ENCODE peak calls at places on chromosome 17, in six cellular contexts. F is endothelial cell of umbilical vein, G is fibroblast of lung, U is K562, B is neural progenitor cell, S is HCT116. O is an unnamed sample.

GRCh38 chr17:50889528-50890118 is 23.5 kb upstream of the TOB1 start:
- DNase-seq in U (peak; percentile 2), S (no peak), F (no peak), B (no peak), G (no peak), O (no peak)

GRCh38 chr17:45584092-45585036 is 93.8 kb upstream of the PLEKHM1 start:
- DNase-seq in B (peak; percentile 75), S (peak; percentile 39), F (peak; percentile 60), G (peak; percentile 62), U (peak; percentile 64), O (peak; percentile 78)

GRCh38 chr17:28472871-28473497 is 460 bp upstream of the SLC13A2 start:
- DNase-seq in G (no peak), F (no peak), U (no peak), S (no peak), B (no peak), O (no peak)

GRCh38 chr17:7440113-7440822 is 956 bp downstream of the FGF11 start:
- DNase-seq in F (peak; percentile 26), U (peak; percentile 19), S (no peak), G (no peak), B (peak; percentile 73), O (peak; percentile 31)

GRCh38 chr17:4502466-4503154 is 3.9 kb downstream of the SPNS2 start:
- DNase-seq in G (no peak), F (no peak), S (no peak), U (no peak), B (no peak), O (no peak)

GRCh38 chr17:48012151-48012520 is 25.5 kb downstream of the COPZ2 start:
- DNase-seq in B (peak; percentile 94), S (no peak), G (no peak), F (peak; percentile 14), U (peak; percentile 78), O (peak; percentile 64)

GRCh38 chr17:33469911-33470310 is 176.8 kb upstream of the ASIC2 start:
- DNase-seq in G (peak; percentile 81), S (no peak), B (no peak), U (no peak), F (no peak), O (peak; percentile 94)

GRCh38 chr17:83007504-83008475 is 71.6 kb upstream of the METRNL start:
- DNase-seq in G (peak; percentile 30), F (no peak), B (peak; percentile 14), U (no peak), S (no peak), O (no peak)

GRCh38 chr17:73625975-73626706 is 18.1 kb downstream of the SDK2 start:
- DNase-seq in F (no peak), B (peak; percentile 42), S (no peak), U (no peak), G (no peak), O (no peak)

DNA sequence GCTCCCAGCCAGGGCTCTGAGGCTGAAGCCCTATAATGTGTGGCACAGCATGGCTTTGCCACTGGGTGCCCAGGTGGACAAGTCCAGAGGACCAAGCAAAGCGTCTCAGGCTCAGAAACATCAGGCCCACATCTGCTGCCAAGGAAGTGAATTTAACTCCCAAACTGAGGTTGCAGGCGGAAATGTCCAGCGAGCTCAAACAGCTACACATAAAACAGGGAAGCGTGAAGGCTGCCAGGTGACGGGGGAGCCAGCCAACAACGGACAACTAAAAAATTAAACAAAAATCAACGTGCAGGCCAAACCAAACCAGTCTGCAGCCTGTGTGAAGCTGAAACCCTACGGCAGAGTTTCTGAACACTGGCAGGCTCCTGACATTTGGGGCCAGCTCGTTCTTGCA is 2.5 kb downstream of the TK1 start:
- DNase-seq in F (no peak), S (no peak), G (no peak), U (no peak), B (no peak), O (no peak)
- H3K36me3 ChIP-seq in F (no peaks in the 10 kb centered on the region), S (peaks cover 38% of the 10 kb centered on the region), G (peaks cover 6% of the 10 kb centered on the region), U (peaks cover 69% of the 10 kb centered on the region), B (peaks cover 3% of the 10 kb centered on the region), O (no peaks in the 10 kb centered on the region)

GRCh38 chr17:81396722-81397313 is 1.6 kb downstream of the BAHCC1 start:
- DNase-seq in B (peak; percentile 98), S (no peak), G (peak; percentile 41), U (no peak), F (peak; percentile 44), O (peak; percentile 66)
- TF ChIP-seq EZH2 in B (no peak), S (no peak), G (no peak), U (no peak), F (no peak), O (no peak)

GRCh38 chr17:42112552-42113176 is at the start of gene DHX58:
- DNase-seq in G (peak; percentile 61), U (peak; percentile 71), F (peak; percentile 88), S (no peak), B (no peak), O (peak; percentile 92)
- H3K9ac ChIP-seq in G (peak within 1 kb of the TSS; percentile 40), U (peak within 1 kb of the TSS; percentile 88), F (peak within 1 kb of the TSS; percentile 42), S (no peak within 1 kb of the TSS), B (no peak within 1 kb of the TSS), O (peak within 1 kb of the TSS; percentile 79)

GRCh38 chr17:39198186-39198566 is 707 bp upstream of the CACNB1 start:
- DNase-seq in F (no peak), G (no peak), B (peak; percentile 47), U (no peak), S (no peak), O (no peak)
- H3K36me3 ChIP-seq in F (peaks cover 11% of the 10 kb centered on the region), G (peaks cover 12% of the 10 kb centered on the region), B (peaks cover 14% of the 10 kb centered on the region), U (peaks cover 34% of the 10 kb centered on the region), S (peaks cover 18% of the 10 kb centered on the region), O (peaks cover 15% of the 10 kb centered on the region)

DNA sequence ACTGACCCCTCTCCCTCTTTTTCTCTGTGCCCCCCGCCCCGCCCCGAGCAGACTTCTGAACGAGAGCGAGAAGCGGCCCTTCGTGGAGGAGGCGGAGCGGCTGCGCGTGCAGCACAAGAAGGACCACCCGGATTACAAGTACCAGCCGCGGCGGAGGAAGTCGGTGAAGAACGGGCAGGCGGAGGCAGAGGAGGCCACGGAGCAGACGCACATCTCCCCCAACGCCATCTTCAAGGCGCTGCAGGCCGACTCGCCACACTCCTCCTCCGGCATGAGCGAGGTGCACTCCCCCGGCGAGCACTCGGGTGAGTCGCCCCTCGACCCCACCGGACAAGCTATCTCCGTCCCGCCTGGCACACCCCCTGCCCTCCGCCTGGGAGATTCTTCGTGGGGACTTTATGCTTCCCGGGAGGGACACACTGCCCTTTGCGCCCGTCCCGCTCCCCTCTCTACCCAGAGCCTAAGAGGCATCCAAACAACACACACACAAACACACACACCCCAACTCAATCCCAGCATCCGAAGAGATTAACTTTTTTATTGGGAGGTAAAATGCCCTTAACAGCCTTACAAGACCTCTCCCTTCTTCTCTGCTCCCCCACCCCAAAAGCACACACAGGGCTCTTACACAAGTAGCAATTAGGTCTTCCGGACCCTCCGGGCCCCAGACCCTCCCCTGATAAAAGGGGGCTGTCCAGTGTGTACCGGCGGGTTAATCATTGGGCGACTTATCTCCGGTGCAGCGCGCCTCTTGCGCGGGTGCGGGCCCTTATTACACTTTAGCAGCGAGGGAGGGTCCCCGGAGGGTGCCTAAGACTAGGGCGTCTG is 2.1 kb downstream of the SOX9 start:
- DNase-seq in S (no peak), G (peak; percentile 74), B (peak; percentile 75), F (no peak), U (no peak), O (peak; percentile 83)
- TF ChIP-seq EZH2 in S (no peak), G (no peak), B (no peak), F (peak; percentile 23), U (no peak), O (no peak)

GRCh38 chr17:12522336-12522735 is 143.4 kb upstream of the MYOCD start:
- DNase-seq in G (no peak), U (no peak), S (no peak), B (no peak), F (no peak), O (no peak)

GRCh38 chr17:12522743-12523181 is 142.9 kb upstream of the MYOCD start:
- DNase-seq in G (peak; percentile 79), U (no peak), S (no peak), B (peak; percentile 12), F (no peak), O (peak; percentile 18)

GRCh38 chr17:12519956-12520594 is 145.6 kb upstream of the MYOCD start:
- DNase-seq in B (no peak), F (no peak), U (no peak), S (no peak), G (peak; percentile 44), O (peak; percentile 27)

GRCh38 chr17:12523244-12523643 is 142.4 kb upstream of the MYOCD start:
- DNase-seq in S (no peak), F (no peak), U (no peak), G (no peak), B (no peak), O (no peak)

GRCh38 chr17:12521416-12521815 is 144.3 kb upstream of the MYOCD start:
- DNase-seq in F (no peak), U (no peak), S (no peak), B (no peak), G (no peak), O (no peak)
- H3K9ac ChIP-seq in F (no peak overlapping the region), U (no peak overlapping the region), S (no peak overlapping the region), B (no peak overlapping the region), G (no peak overlapping the region), O (no peak overlapping the region)

GRCh38 chr17:38332735-38333134 is 11.0 kb downstream of the GPR179 start:
- DNase-seq in B (no peak), U (no peak), S (no peak), G (no peak), F (no peak), O (no peak)
- H3K36me3 ChIP-seq in B (no peaks in the 10 kb centered on the region), U (no peaks in the 10 kb centered on the region), S (no peaks in the 10 kb centered on the region), G (no peaks in the 10 kb centered on the region), F (no peaks in the 10 kb centered on the region), O (no peaks in the 10 kb centered on the region)

GRCh38 chr17:42675348-42675983 is 1.3 kb downstream of the PLEKHH3 start:
- DNase-seq in F (no peak), G (no peak), B (no peak), U (no peak), S (no peak), O (no peak)

GRCh38 chr17:42676424-42677011 is at the start of gene PLEKHH3:
- DNase-seq in S (no peak), F (no peak), B (peak; percentile 73), G (peak; percentile 35), U (no peak), O (no peak)

GRCh38 chr17:42677012-42677857 is 441 bp upstream of the PLEKHH3 start:
- DNase-seq in G (peak; percentile 99), F (peak; percentile 100), B (peak; percentile 100), U (peak; percentile 99), S (peak; percentile 99), O (peak; percentile 100)

GRCh38 chr17:42674755-42675347 is 1.9 kb downstream of the PLEKHH3 start:
- DNase-seq in S (no peak), U (no peak), G (no peak), F (no peak), B (peak; percentile 44), O (no peak)

GRCh38 chr17:42675984-42676423 is 790 bp downstream of the PLEKHH3 start:
- DNase-seq in S (no peak), G (peak; percentile 66), B (no peak), F (peak; percentile 45), U (peak; percentile 52), O (peak; percentile 76)
- TF ChIP-seq EZH2 in S (no peak), G (no peak), B (no peak), F (no peak), U (no peak), O (no peak)

O was measured in GM23248.